ENCODE peak calls at places on chromosomes 4 and X, in five cellular contexts. U is A549, Q is Peyer's patch, X is uterus, K is breast epithelium. W is an unnamed sample.

GRCh38 chr4:136002316-136002715 is 1530.0 kb downstream of the PCDH18 start:
- DNase-seq in X (no peak), Q (no peak), K (no peak), U (no peak), W (no peak)

GRCh38 chr4:6222761-6223292 is 22.5 kb upstream of the JAKMIP1 start:
- DNase-seq in Q (no peak), X (no peak), U (no peak), K (peak), W (no peak)

GRCh38 chr4:143437937-143438336 is 75.6 kb upstream of the SMARCA5 start:
- DNase-seq in Q (no peak), K (no peak), X (no peak), U (no peak), W (no peak)

GRCh38 chr4:41167191-41167590 is 47.2 kb downstream of the APBB2 start:
- DNase-seq in K (no peak), U (no peak), X (no peak), Q (no peak), W (no peak)

GRCh38 chr4:185201983-185202962 is 1.5 kb downstream of the CFAP97 start:
- DNase-seq in Q (no peak), X (no peak), K (no peak), U (no peak), W (no peak)

GRCh38 chr4:54542540-54543041 is 115.2 kb upstream of the KIT start:
- DNase-seq in K (no peak), Q (no peak), U (no peak), X (no peak), W (no peak)

GRCh38 chr4:71814433-71814832 is 30.6 kb upstream of the GC start:
- DNase-seq in X (no peak), U (no peak), Q (no peak), K (no peak), W (no peak)

GRCh38 chr4:23903859-23904438 is 14.1 kb upstream of the PPARGC1A start:
- DNase-seq in Q (no peak), U (no peak), K (no peak), X (no peak), W (no peak)

GRCh38 chr4:86280246-86280645 is 79.6 kb downstream of the MAPK10 start:
- DNase-seq in K (no peak), X (no peak), U (no peak), Q (no peak), W (no peak)

GRCh38 chrX:27728291-27728690 is 79.5 kb upstream of the MAGEB10 start:
- DNase-seq in Q (no peak), U (no peak), K (no peak), X (no peak), W (no peak)

GRCh38 chrX:136147320-136147901 is at the start of gene FHL1:
- DNase-seq in X (peak), U (peak), K (no peak), Q (peak), W (peak)

GRCh38 chr4:188869581-188869980 is 730.3 kb downstream of the TRIML1 start:
- DNase-seq in X (no peak), Q (no peak), U (no peak), K (no peak), W (no peak)

GRCh38 chrX:125210146-125210545 is 109.5 kb upstream of the TEX13C start:
- DNase-seq in K (no peak), U (no peak), Q (no peak), X (no peak), W (no peak)

GRCh38 chr4:155849042-155849441 is 17.0 kb downstream of the ASIC5 start:
- DNase-seq in K (no peak), Q (no peak), U (no peak), X (no peak), W (no peak)

GRCh38 chrX:39445336-39445735 is 644.1 kb downstream of the MID1IP1 start:
- DNase-seq in X (no peak), U (no peak), Q (no peak), K (no peak), W (no peak)

GRCh38 chr4:55553442-55553841 is 6.7 kb upstream of the CLOCK start:
- DNase-seq in Q (no peak), X (peak), U (no peak), K (no peak), W (no peak)

GRCh38 chr4:184389978-184390518 is 84.3 kb downstream of the IRF2 start:
- DNase-seq in X (no peak), U (no peak), Q (no peak), K (no peak), W (no peak)

GRCh38 chr4:182699825-182700224 is 217.4 kb downstream of the DCTD start:
- DNase-seq in U (no peak), X (no peak), K (no peak), Q (no peak), W (no peak)

GRCh38 chr4:92387459-92388069 is 83.8 kb downstream of the GRID2 start:
- DNase-seq in U (peak), K (no peak), Q (no peak), X (no peak), W (peak)

GRCh38 chr4:18566970-18567799 is 545.6 kb upstream of the LCORL start:
- DNase-seq in K (no peak), U (no peak), X (no peak), Q (no peak), W (no peak)

GRCh38 chrX:10016516-10017132 is 49.5 kb downstream of the CLDN34 start:
- DNase-seq in U (no peak), Q (no peak), K (no peak), X (no peak), W (no peak)
- H3K27ac ChIP-seq in U (peak), Q (peak), K (peak), X (peak), W (no peak)

DNA sequence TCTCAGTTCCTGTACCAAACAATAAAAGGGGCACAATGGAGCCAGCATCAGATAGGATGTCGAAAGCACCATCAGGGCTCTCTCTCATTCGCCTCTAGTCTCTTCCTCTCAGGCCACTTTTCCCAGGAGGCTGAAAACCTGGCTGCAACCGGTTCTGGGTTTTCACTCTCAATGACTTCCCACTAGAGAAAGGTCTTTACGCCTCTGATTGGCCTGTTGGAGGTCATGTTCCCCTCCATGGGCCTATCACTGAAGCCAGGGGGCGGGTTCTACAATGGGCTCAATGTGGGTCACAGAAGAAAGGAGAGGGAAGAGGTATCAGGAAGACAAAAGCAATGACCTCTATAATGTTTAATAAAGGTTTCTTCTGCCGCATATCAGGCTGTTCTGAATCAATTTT is 29.3 kb downstream of the ZNF827 start:
- DNase-seq in K (no peak), Q (peak), X (peak), U (peak), W (no peak)
- H3K27ac ChIP-seq in K (peak), Q (peak), X (peak), U (peak), W (no peak)

GRCh38 chr4:77776182-77777134 is 42.7 kb downstream of the CNOT6L start:
- DNase-seq in Q (no peak), X (no peak), U (no peak), K (no peak), W (no peak)
- H3K27ac ChIP-seq in Q (peak), X (no peak), U (no peak), K (peak), W (peak)

DNA sequence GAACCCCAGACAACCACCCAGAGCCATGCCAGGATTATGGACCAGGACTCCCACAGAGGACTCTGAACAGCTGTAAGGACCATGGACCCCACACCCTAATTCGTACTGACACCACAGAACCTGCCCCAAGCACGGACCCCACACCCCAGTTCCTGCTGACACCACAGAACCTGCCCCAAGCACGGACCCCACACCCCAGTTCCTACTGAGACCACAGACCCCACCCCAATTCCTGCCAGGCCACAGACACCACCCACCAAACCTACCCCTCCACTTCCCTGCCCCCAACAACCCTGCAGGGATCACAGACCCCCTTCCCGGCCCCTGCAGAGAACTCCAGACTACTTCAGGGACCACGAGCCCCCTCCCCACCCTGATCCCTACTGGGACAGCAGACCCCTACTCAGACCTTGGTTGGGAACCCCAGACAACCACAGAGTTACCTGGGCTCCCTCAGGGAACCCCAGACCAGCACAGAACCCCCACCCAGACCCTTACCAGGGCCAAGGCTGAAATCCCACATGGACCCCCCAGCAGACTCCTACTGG is 1.4 kb upstream of the DHRSX start:
- DNase-seq in K (no peak), U (no peak), Q (no peak), X (no peak), W (no peak)
- H3K27ac ChIP-seq in K (no peak), U (peak), Q (peak), X (no peak), W (no peak)

DNA sequence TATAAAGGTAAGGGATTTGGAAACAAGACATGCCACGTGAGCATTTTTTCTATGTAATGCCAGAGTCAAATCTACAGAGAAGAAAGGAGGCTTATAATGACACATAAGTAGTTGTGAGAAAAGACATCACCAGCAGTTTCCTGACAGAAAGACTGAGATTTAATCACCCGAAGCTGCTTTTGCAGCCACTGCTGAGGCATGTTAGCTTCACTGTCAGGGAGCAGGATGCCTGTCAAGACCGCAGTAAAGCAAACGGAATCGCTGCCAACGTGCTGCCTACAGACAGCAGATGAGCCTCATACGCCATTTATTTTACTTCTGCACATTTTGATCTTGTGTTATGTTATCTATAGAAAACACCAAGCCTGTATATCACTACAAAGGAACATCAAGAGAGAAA is 68.7 kb upstream of the NDST3 start:
- DNase-seq in K (no peak), X (no peak), U (no peak), Q (no peak), W (no peak)
- H3K27ac ChIP-seq in K (no peak), X (no peak), U (no peak), Q (no peak), W (no peak)

DNA sequence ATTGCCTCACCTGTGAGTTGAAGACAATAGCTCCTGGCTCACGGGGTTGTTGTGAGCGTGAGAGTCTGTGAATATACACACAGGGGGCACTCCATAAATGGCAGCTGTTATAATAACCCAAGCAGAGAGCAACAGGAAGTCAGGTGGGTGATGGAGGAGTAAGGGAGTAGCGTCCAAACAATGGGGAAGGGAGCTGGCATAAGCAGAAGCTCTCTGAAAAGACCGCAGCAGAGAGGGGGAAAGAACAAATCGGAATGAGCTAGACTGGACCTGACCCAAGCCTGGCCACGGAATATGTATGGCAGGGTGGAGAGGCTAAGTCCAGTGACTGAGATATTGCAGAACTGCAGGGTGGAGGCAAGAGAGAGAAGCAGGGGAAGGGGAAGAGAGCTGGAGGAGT is 6.6 kb upstream of the GJB1 start:
- DNase-seq in U (no peak), Q (no peak), X (no peak), K (no peak), W (no peak)
- H3K27ac ChIP-seq in U (no peak), Q (peak), X (no peak), K (no peak), W (no peak)

DNA sequence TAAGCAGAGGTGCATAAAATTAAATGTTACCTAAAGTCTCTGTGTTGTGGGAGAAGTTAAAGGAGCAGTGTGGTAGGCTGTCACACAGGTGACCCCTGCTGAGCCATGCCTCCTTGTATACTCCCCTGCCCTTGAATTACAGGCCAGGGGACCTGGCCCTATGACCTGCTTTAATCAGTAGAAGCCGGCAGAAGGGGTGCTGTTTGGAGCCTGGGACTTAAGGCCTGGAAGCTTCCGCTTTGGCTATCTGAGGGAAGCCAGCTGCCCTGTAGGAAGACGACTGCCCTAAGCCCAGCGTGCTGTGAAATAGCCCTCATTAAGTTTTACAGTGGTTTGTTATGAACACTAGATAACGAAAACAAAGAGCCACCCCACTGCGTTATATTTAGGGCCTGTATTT is 34.1 kb downstream of the SPINK2 start:
- DNase-seq in X (no peak), K (no peak), Q (peak), U (no peak), W (no peak)
- H3K27ac ChIP-seq in X (peak), K (peak), Q (peak), U (no peak), W (no peak)

GRCh38 chr4:25814323-25814722 is 48.5 kb downstream of the SEL1L3 start:
- DNase-seq in Q (no peak), X (no peak), K (no peak), U (peak), W (peak)
- H3K27ac ChIP-seq in Q (no peak), X (no peak), K (peak), U (peak), W (no peak)

DNA sequence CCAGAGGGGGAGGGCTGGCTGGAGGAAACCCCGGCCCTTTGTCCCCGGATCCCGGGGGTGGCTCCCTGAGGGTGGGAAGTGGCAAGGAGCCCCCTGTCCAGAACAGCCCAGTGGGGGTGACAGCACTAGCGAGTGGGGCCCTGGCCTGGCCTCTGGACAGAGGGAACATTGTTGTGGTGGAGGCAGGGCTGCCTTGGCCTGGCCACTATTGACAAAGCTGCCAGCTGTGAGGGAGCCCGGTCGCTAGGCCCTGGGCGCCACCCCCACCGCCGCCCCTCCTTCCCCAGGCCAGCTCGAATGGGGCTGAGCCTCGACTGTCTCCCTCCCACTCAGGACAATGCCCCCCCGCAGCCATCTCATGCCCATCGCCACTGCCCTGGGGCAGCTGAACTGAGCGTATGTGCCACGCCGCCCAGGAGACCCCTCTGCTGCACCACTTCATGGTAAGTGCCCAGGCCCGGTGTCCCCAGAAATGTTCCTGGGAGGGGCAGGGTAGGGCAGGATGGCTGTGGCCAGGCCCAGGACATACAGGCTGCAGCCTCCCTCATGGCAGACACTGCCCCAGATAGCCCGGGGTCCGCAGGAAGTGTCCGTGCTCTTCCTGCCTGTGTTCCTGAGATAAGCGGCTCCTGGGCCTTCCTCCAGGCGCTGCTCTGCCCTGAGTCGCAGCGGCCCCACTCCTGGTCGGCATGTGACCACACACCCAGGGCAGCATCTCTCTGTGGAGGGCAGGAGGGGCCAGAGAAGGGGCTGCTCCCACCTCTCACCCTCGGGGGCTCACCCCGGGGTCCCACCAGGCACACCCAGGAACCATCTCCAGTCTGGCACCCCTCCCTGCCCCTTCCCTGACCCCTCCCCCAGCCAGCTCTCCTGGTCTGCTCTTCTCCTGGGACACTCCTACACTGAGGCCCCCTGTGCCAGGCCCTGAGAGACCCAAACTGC is 1.4 kb downstream of the PLXNB3 start:
- DNase-seq in Q (peak), U (no peak), K (no peak), X (peak), W (peak)
- H3K27ac ChIP-seq in Q (no peak), U (peak), K (peak), X (peak), W (peak)